ENCODE peak calls at places on chromosome 9, in eight cellular contexts. G is CD4-positive, alpha-beta T cell; H is caudate nucleus; I is HCEC 1CT; P is stimulated activated CD4-positive, alpha-beta T cell treated with anti-CD3 and anti-CD28 coated beads, Interleukin-12 subunit alpha, Interleukin-12 subunit beta, amount 100 ng/mL, for 4 hours; J is HuH-7.5; N is GM04504; W is activated T-helper 1 cell treated with Interleukin-2 at 50 U/mL for 16 hours. T is an unnamed sample.

GRCh38 chr9:33170464-33171156 is 3.5 kb upstream of the B4GALT1 start:
- DNase-seq in G (peak), H (no peak), I (peak), P (peak), J (no peak), N (no peak), W (no peak), T (no peak)

GRCh38 chr9:82513242-82513750 is 524.7 kb downstream of the SPATA31D1 start:
- DNase-seq in G (no peak), H (no peak), I (no peak), P (no peak), J (no peak), N (peak), W (no peak), T (no peak)

GRCh38 chr9:119091074-119091473 is 278.2 kb downstream of the BRINP1 start:
- DNase-seq in G (no peak), H (no peak), I (peak), P (no peak), J (no peak), N (no peak), W (no peak), T (no peak)

GRCh38 chr9:115850548-115851304 is 302.9 kb upstream of the PAPPA start:
- DNase-seq in G (no peak), H (no peak), I (peak), P (no peak), J (no peak), N (peak), W (no peak), T (no peak)

GRCh38 chr9:131276891-131277672 is 772 bp upstream of the FAM78A start:
- DNase-seq in G (no peak), H (no peak), I (no peak), P (no peak), J (peak), N (no peak), W (no peak), T (peak)

GRCh38 chr9:137306546-137307254 is 4.6 kb upstream of the NRARP start:
- DNase-seq in G (no peak), H (no peak), I (no peak), P (no peak), J (peak), N (no peak), W (no peak), T (no peak)

GRCh38 chr9:6243746-6244145 is 28.1 kb downstream of the IL33 start:
- DNase-seq in G (no peak), H (no peak), I (peak), P (no peak), J (no peak), N (peak), W (no peak), T (no peak)

GRCh38 chr9:4604678-4605095 is 57.4 kb upstream of the PLPP6 start:
- DNase-seq in G (peak), H (no peak), I (peak), P (peak), J (peak), N (peak), W (peak), T (peak)

GRCh38 chr9:114059047-114059803 is 18.9 kb downstream of the AMBP start:
- DNase-seq in G (no peak), H (no peak), I (no peak), P (no peak), J (no peak), N (no peak), W (no peak), T (no peak)

GRCh38 chr9:36336511-36336910 is 63.6 kb downstream of the RNF38 start:
- DNase-seq in G (no peak), H (no peak), I (no peak), P (no peak), J (no peak), N (no peak), W (no peak), T (no peak)

GRCh38 chr9:95874303-95874988 is 1.0 kb upstream of the ERCC6L2 start:
- DNase-seq in G (no peak), H (no peak), I (no peak), P (no peak), J (no peak), N (no peak), W (no peak), T (no peak)

GRCh38 chr9:115006660-115007059 is 76.3 kb upstream of the TNFSF8 start:
- DNase-seq in G (no peak), H (no peak), I (peak), P (no peak), J (no peak), N (peak), W (no peak), T (no peak)

GRCh38 chr9:87390361-87390760 is 107.3 kb upstream of the DAPK1 start:
- DNase-seq in G (no peak), H (no peak), I (no peak), P (no peak), J (no peak), N (no peak), W (no peak), T (no peak)

GRCh38 chr9:89171693-89172092 is 6.9 kb downstream of the SHC3 start:
- DNase-seq in G (no peak), H (no peak), I (peak), P (no peak), J (no peak), N (no peak), W (no peak), T (no peak)

GRCh38 chr9:72524820-72525539 is 3.6 kb downstream of the TMC1 start:
- DNase-seq in G (no peak), H (no peak), I (peak), P (peak), J (no peak), N (peak), W (no peak), T (no peak)

GRCh38 chr9:121183666-121184423 is 17.8 kb downstream of the RAB14 start:
- DNase-seq in G (no peak), H (no peak), I (no peak), P (no peak), J (no peak), N (no peak), W (no peak), T (no peak)

GRCh38 chr9:4640027-4640426 is 22.1 kb upstream of the PLPP6 start:
- DNase-seq in G (peak), H (no peak), I (no peak), P (no peak), J (no peak), N (no peak), W (peak), T (peak)